ENCODE peak calls at places on chromosomes 2 and 18, in eight cellular contexts. One of them, this sample, is unnamed. For H3K4me1, the result is how much of the 10 kb centered on the place peaks cover.

GRCh38 chr2:138922973-138923563 is 142.9 kb upstream of the NXPH2 start:
- DNase-seq in hepatocyte: peak
- DNase-seq in uterus: no peak
- DNase-seq in spleen: no peak
- DNase-seq in BE2C: no peak
- DNase-seq in A549: peak
- DNase-seq in psoas muscle: no peak
- DNase-seq in HCT116: peak
- DNase-seq in this sample: no peak

GRCh38 chr2:99656938-99657337 is 167.1 kb upstream of the REV1 start:
- DNase-seq in BE2C: peak
- DNase-seq in uterus: no peak
- DNase-seq in HCT116: no peak
- DNase-seq in psoas muscle: no peak
- DNase-seq in A549: no peak
- DNase-seq in spleen: no peak
- DNase-seq in hepatocyte: no peak
- DNase-seq in this sample: no peak

GRCh38 chr2:205733082-205733481 is 50.8 kb downstream of the NRP2 start:
- DNase-seq in hepatocyte: no peak
- DNase-seq in uterus: no peak
- DNase-seq in A549: no peak
- DNase-seq in HCT116: no peak
- DNase-seq in BE2C: peak
- DNase-seq in psoas muscle: no peak
- DNase-seq in spleen: no peak
- DNase-seq in this sample: no peak

GRCh38 chr2:48527211-48527880 is 2.6 kb upstream of the STON1 start:
- DNase-seq in BE2C: no peak
- DNase-seq in HCT116: no peak
- DNase-seq in spleen: no peak
- DNase-seq in hepatocyte: no peak
- DNase-seq in uterus: no peak
- DNase-seq in A549: no peak
- DNase-seq in psoas muscle: no peak
- DNase-seq in this sample: no peak

GRCh38 chr2:129877795-129878775 is 101.4 kb upstream of the RAB6C start:
- DNase-seq in uterus: peak
- DNase-seq in HCT116: no peak
- DNase-seq in hepatocyte: peak
- DNase-seq in BE2C: no peak
- DNase-seq in A549: peak
- DNase-seq in spleen: peak
- DNase-seq in psoas muscle: peak
- DNase-seq in this sample: peak

GRCh38 chr2:171515672-171516298 is 6.5 kb upstream of the CYBRD1 start:
- DNase-seq in hepatocyte: no peak
- DNase-seq in BE2C: no peak
- DNase-seq in psoas muscle: peak
- DNase-seq in spleen: no peak
- DNase-seq in A549: no peak
- DNase-seq in HCT116: no peak
- DNase-seq in uterus: no peak
- DNase-seq in this sample: no peak

GRCh38 chr2:108184421-108184820 is 55.3 kb upstream of the SULT1C3 start:
- DNase-seq in hepatocyte: peak
- DNase-seq in spleen: no peak
- DNase-seq in BE2C: peak
- DNase-seq in HCT116: peak
- DNase-seq in psoas muscle: no peak
- DNase-seq in uterus: no peak
- DNase-seq in A549: peak
- DNase-seq in this sample: no peak

GRCh38 chr2:182324665-182325064 is 102.2 kb downstream of the PDE1A start:
- DNase-seq in psoas muscle: no peak
- DNase-seq in BE2C: no peak
- DNase-seq in hepatocyte: no peak
- DNase-seq in A549: peak
- DNase-seq in uterus: no peak
- DNase-seq in HCT116: no peak
- DNase-seq in spleen: no peak
- DNase-seq in this sample: no peak

GRCh38 chr18:54102123-54102522 is 122.3 kb downstream of the MBD2 start:
- DNase-seq in HCT116: no peak
- DNase-seq in hepatocyte: no peak
- DNase-seq in spleen: no peak
- DNase-seq in uterus: no peak
- DNase-seq in BE2C: no peak
- DNase-seq in A549: no peak
- DNase-seq in psoas muscle: no peak
- DNase-seq in this sample: no peak

GRCh38 chr2:196226058-196226747 is 54.8 kb upstream of the STK17B start:
- DNase-seq in uterus: no peak
- DNase-seq in psoas muscle: no peak
- DNase-seq in A549: no peak
- DNase-seq in BE2C: no peak
- DNase-seq in spleen: no peak
- DNase-seq in HCT116: no peak
- DNase-seq in hepatocyte: no peak
- DNase-seq in this sample: no peak

GRCh38 chr2:196225213-196225612 is 53.8 kb upstream of the STK17B start:
- DNase-seq in spleen: no peak
- DNase-seq in HCT116: no peak
- DNase-seq in BE2C: no peak
- DNase-seq in hepatocyte: no peak
- DNase-seq in uterus: no peak
- DNase-seq in A549: no peak
- DNase-seq in psoas muscle: no peak
- DNase-seq in this sample: no peak

GRCh38 chr2:196230051-196230450 is 58.7 kb upstream of the STK17B start:
- DNase-seq in HCT116: no peak
- DNase-seq in hepatocyte: no peak
- DNase-seq in psoas muscle: no peak
- DNase-seq in A549: no peak
- DNase-seq in BE2C: no peak
- DNase-seq in spleen: no peak
- DNase-seq in uterus: no peak
- DNase-seq in this sample: no peak

GRCh38 chr2:196230460-196230859 is 59.1 kb upstream of the STK17B start:
- DNase-seq in A549: no peak
- DNase-seq in spleen: no peak
- DNase-seq in uterus: no peak
- DNase-seq in hepatocyte: no peak
- DNase-seq in HCT116: no peak
- DNase-seq in psoas muscle: no peak
- DNase-seq in BE2C: no peak
- DNase-seq in this sample: no peak

DNA sequence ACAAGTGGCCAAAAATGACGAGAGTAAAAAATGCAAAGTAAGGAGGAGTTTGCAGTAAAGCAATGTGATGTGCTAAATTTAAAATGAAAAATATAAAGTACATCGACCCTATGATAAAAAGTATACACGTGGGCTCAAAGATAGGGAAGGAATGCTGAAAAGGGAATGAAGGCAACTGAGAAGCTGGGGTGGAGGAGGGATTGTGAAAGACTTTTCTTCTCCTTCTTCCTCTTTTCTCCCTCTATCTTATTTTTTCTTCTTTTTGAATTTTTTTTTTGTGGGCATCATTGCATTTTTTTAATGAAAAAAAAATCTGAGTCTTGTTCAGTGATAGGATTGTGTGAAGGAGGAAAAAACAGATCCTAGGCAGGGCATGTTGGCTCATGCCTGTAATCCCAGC is 57.6 kb upstream of the STK17B start:
- DNase-seq in BE2C: no peak
- DNase-seq in uterus: no peak
- DNase-seq in spleen: no peak
- DNase-seq in psoas muscle: no peak
- DNase-seq in A549: no peak
- DNase-seq in hepatocyte: no peak
- DNase-seq in HCT116: no peak
- DNase-seq in this sample: no peak
- H3K4me1 ChIP-seq in BE2C: under half
- H3K4me1 ChIP-seq in uterus: under half
- H3K4me1 ChIP-seq in spleen: half or more
- H3K4me1 ChIP-seq in psoas muscle: under half
- H3K4me1 ChIP-seq in A549: under half
- H3K4me1 ChIP-seq in hepatocyte: under half
- H3K4me1 ChIP-seq in HCT116: under half
- H3K4me1 ChIP-seq in this sample: under half

GRCh38 chr2:52810460-52810859 is 957.1 kb upstream of the CHAC2 start:
- DNase-seq in uterus: no peak
- DNase-seq in A549: peak
- DNase-seq in psoas muscle: no peak
- DNase-seq in HCT116: peak
- DNase-seq in spleen: no peak
- DNase-seq in hepatocyte: peak
- DNase-seq in BE2C: no peak
- DNase-seq in this sample: no peak
- TF ChIP-seq CTCF in uterus: no peak
- TF ChIP-seq CTCF in A549: peak
- TF ChIP-seq CTCF in psoas muscle: peak
- TF ChIP-seq CTCF in HCT116: peak
- TF ChIP-seq CTCF in spleen: no peak
- TF ChIP-seq CTCF in hepatocyte: peak
- TF ChIP-seq CTCF in BE2C: peak
- TF ChIP-seq CTCF in this sample: no peak

GRCh38 chr2:111068435-111069058 is 52.2 kb upstream of the BCL2L11 start:
- DNase-seq in BE2C: no peak
- DNase-seq in hepatocyte: peak
- DNase-seq in uterus: no peak
- DNase-seq in psoas muscle: no peak
- DNase-seq in spleen: no peak
- DNase-seq in A549: no peak
- DNase-seq in HCT116: peak
- DNase-seq in this sample: no peak

GRCh38 chr2:111071480-111072143 is 49.1 kb upstream of the BCL2L11 start:
- DNase-seq in A549: peak
- DNase-seq in spleen: no peak
- DNase-seq in BE2C: no peak
- DNase-seq in psoas muscle: no peak
- DNase-seq in uterus: no peak
- DNase-seq in hepatocyte: no peak
- DNase-seq in HCT116: no peak
- DNase-seq in this sample: no peak

GRCh38 chr2:111069722-111070121 is 51.0 kb upstream of the BCL2L11 start:
- DNase-seq in A549: peak
- DNase-seq in BE2C: no peak
- DNase-seq in hepatocyte: no peak
- DNase-seq in psoas muscle: no peak
- DNase-seq in uterus: no peak
- DNase-seq in HCT116: no peak
- DNase-seq in spleen: no peak
- DNase-seq in this sample: no peak

DNA sequence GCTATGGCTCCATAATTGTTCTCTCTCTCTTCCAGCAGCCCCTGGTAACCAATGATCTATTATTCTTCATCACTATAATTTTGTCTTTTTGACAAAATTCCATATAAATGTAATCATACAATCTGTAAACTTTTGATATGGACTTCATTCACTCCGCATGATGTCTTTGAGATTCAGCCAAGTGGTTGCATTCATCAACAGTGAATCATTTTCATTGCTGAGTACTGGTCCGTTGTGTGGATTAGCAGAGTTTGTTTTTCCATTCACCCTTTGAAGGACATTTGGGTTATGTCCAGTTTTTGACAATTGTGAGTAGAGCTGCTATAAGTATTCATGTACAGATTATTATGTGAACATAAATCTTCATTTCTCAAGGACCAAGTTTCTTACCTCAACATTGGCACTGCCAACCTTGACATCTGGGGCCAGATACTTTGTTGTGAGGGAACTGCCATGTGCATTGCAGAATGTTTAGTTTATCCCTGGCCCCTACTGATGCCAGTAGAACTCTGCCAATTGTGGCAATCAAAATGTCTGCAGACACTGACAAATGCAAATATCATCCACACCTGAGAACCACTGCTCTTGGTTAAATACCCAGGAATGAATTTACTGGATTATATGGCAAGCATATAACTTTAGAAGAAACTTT is 48.4 kb upstream of the BCL2L11 start:
- DNase-seq in uterus: no peak
- DNase-seq in psoas muscle: no peak
- DNase-seq in spleen: no peak
- DNase-seq in HCT116: no peak
- DNase-seq in BE2C: no peak
- DNase-seq in hepatocyte: no peak
- DNase-seq in A549: peak
- DNase-seq in this sample: no peak
- H3K4me1 ChIP-seq in uterus: under half
- H3K4me1 ChIP-seq in psoas muscle: under half
- H3K4me1 ChIP-seq in spleen: under half
- H3K4me1 ChIP-seq in HCT116: half or more
- H3K4me1 ChIP-seq in BE2C: under half
- H3K4me1 ChIP-seq in hepatocyte: under half
- H3K4me1 ChIP-seq in A549: under half
- H3K4me1 ChIP-seq in this sample: under half

DNA sequence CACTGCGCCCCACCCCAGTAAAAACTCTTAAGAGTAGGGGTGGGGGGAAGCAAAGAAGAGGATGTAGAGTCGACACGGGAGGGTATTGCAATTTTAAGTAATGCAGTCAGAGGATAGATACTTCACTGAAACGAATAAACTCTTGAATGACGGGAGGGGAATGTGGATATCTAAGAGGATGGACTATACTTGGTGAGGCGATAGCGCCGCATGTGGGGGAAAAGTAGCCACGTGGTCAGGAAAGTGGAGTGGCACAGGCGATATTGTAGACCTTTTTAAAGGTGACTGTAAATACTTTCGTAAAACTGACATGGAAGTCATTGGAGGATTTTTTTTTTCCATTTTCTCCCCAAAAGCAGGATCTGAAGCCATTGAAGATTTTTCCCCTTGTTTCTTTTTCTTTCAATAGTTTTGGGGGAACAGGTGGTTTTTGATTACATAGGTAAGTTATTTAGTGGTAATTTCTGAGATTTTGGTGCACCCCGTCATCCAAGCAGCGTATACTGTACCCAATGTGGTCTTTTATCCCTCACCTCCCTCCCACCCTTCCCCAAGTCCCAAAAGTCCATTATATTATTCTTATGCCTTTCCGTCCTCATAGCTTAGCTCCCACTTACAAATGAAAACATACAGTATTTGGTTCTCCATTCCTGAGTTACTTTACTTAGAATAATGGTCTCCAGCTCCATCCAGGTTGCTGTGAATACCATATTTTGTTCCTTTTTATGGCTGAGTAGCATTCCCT is 13.8 kb downstream of the CLK1 start:
- DNase-seq in hepatocyte: no peak
- DNase-seq in A549: no peak
- DNase-seq in BE2C: no peak
- DNase-seq in HCT116: no peak
- DNase-seq in uterus: no peak
- DNase-seq in psoas muscle: no peak
- DNase-seq in spleen: no peak
- DNase-seq in this sample: no peak
- TF ChIP-seq CTCF in hepatocyte: no peak
- TF ChIP-seq CTCF in A549: no peak
- TF ChIP-seq CTCF in BE2C: no peak
- TF ChIP-seq CTCF in HCT116: no peak
- TF ChIP-seq CTCF in uterus: no peak
- TF ChIP-seq CTCF in psoas muscle: no peak
- TF ChIP-seq CTCF in spleen: no peak
- TF ChIP-seq CTCF in this sample: no peak